ENCODE peak calls at places on chromosome 1, in six cellular contexts. Q, O, Y, X, T and B are unnamed samples.

GRCh38 chr1:29481031-29481430 is 244.7 kb downstream of the PTPRU start:
- DNase-seq in Y (no peak), T (no peak), Q (no peak), O (no peak), X (no peak), B (no peak)

GRCh38 chr1:18530567-18531502 is 50.1 kb downstream of the KLHDC7A start:
- DNase-seq in X (no peak), T (no peak), Q (no peak), O (no peak), Y (peak; percentile 6), B (no peak)

GRCh38 chr1:163535807-163536206 is 214.1 kb downstream of the NUF2 start:
- DNase-seq in T (peak; percentile 5), Q (no peak), X (no peak), O (no peak), Y (peak; percentile 5), B (peak; percentile 53)

GRCh38 chr1:11980676-11980972 is 380 bp downstream of the MFN2 start:
- DNase-seq in O (no peak), Y (no peak), Q (no peak), T (no peak), X (no peak), B (no peak)

GRCh38 chr1:242842094-242842493 is 317.6 kb upstream of the PLD5 start:
- DNase-seq in X (no peak), Q (no peak), O (no peak), Y (no peak), T (no peak), B (no peak)

GRCh38 chr1:93180723-93181613 is at the start of gene CCDC18:
- DNase-seq in X (peak; percentile 54), Y (peak; percentile 69), O (peak; percentile 32), T (peak; percentile 44), Q (peak; percentile 56), B (peak; percentile 25)

GRCh38 chr1:33986389-33987095 is 122.7 kb downstream of the HMGB4 start:
- DNase-seq in X (no peak), T (peak; percentile 7), Q (no peak), O (no peak), Y (peak; percentile 81), B (peak; percentile 64)

GRCh38 chr1:20383631-20384030 is 93.0 kb downstream of the VWA5B1 start:
- DNase-seq in X (no peak), T (no peak), O (no peak), Y (no peak), Q (no peak), B (no peak)

GRCh38 chr1:26050255-26050640 is 4.3 kb upstream of the SLC30A2 start:
- DNase-seq in T (no peak), Y (no peak), O (no peak), Q (no peak), X (no peak), B (no peak)

GRCh38 chr1:87927391-87928073 is 598.9 kb downstream of the LMO4 start:
- DNase-seq in Q (no peak), X (no peak), O (no peak), T (no peak), Y (no peak), B (no peak)

GRCh38 chr1:204989266-204990058 is 53.5 kb upstream of the CNTN2 start:
- DNase-seq in T (peak; percentile 67), X (peak; percentile 21), Y (peak; percentile 37), Q (peak; percentile 47), O (peak; percentile 47), B (peak; percentile 54)

GRCh38 chr1:29655145-29655544 is 418.8 kb downstream of the PTPRU start:
- DNase-seq in X (no peak), Y (no peak), Q (no peak), T (no peak), O (no peak), B (no peak)

GRCh38 chr1:203996126-203996525 is 76.8 kb upstream of the SOX13 start:
- DNase-seq in T (no peak), X (no peak), Q (no peak), Y (peak; percentile 9), O (no peak), B (no peak)

GRCh38 chr1:241063281-241063680 is 293.7 kb downstream of the RGS7 start:
- DNase-seq in Y (no peak), X (no peak), T (no peak), Q (no peak), O (no peak), B (no peak)

GRCh38 chr1:55375617-55376258 is 160.6 kb upstream of the USP24 start:
- DNase-seq in Q (no peak), O (no peak), X (no peak), Y (peak; percentile 48), T (peak; percentile 47), B (peak; percentile 45)

GRCh38 chr1:33256335-33256700 is at the start of gene ZNF362:
- DNase-seq in X (peak; percentile 48), O (peak; percentile 51), Q (peak; percentile 68), Y (peak; percentile 69), T (peak; percentile 60), B (peak; percentile 59)

GRCh38 chr1:36516372-36517018 is 33.8 kb upstream of the CSF3R start:
- DNase-seq in Q (peak; percentile 21), T (peak; percentile 43), Y (peak; percentile 47), X (no peak), O (peak; percentile 75), B (peak; percentile 43)

GRCh38 chr1:2821970-2822620 is 20.6 kb upstream of the TTC34 start:
- DNase-seq in X (peak; percentile 13), T (no peak), Y (no peak), Q (peak; percentile 52), O (no peak), B (no peak)

GRCh38 chr1:16163882-16164820 is 8.3 kb upstream of the EPHA2 start:
- DNase-seq in X (no peak), Y (peak; percentile 96), Q (no peak), O (peak; percentile 41), T (peak; percentile 100), B (peak; percentile 96)

GRCh38 chr1:32250893-32251716 is at the start of gene LCK:
- DNase-seq in Y (no peak), X (peak; percentile 50), T (no peak), O (no peak), Q (peak; percentile 53), B (no peak)